ENCODE peak calls at places on chromosomes 13 and 19, in ten cellular contexts. Q, J, U, D, P, S, O, M, T and Y are unnamed samples.

GRCh38 chr13:90760639-90761038 is 586.8 kb upstream of the MIR17HG start:
- DNase-seq in J (no peak), D (no peak), Q (no peak), M (no peak), P (no peak), T (no peak), U (no peak), O (no peak), S (no peak), Y (no peak)

GRCh38 chr13:79211377-79211776 is 194.7 kb downstream of the RBM26 start:
- DNase-seq in D (no peak), T (no peak), Q (no peak), U (no peak), S (no peak), J (no peak), P (no peak), M (no peak), O (no peak), Y (no peak)

GRCh38 chr19:282501-282900 is 8.7 kb downstream of the PLPP2 start:
- DNase-seq in S (no peak), O (no peak), U (no peak), M (peak), Q (no peak), J (no peak), P (no peak), T (no peak), D (no peak), Y (no peak)

GRCh38 chr19:3580156-3580955 is 4.9 kb upstream of the GIPC3 start:
- DNase-seq in M (no peak), T (no peak), J (no peak), D (no peak), U (no peak), S (no peak), Q (peak), P (no peak), O (no peak), Y (peak)

GRCh38 chr13:85367887-85368286 is 431.3 kb downstream of the SLITRK6 start:
- DNase-seq in T (no peak), U (no peak), O (no peak), Q (no peak), D (no peak), M (no peak), S (no peak), P (no peak), J (no peak), Y (no peak)

GRCh38 chr13:44815507-44816074 is 173.7 kb downstream of the NUFIP1 start:
- DNase-seq in P (no peak), T (peak), O (no peak), Q (peak), M (no peak), J (no peak), U (no peak), S (peak), D (no peak), Y (peak)

GRCh38 chr19:31783592-31783991 is 434.4 kb upstream of the TSHZ3 start:
- DNase-seq in U (no peak), T (no peak), O (no peak), J (no peak), D (no peak), P (no peak), S (no peak), M (no peak), Q (no peak), Y (no peak)

GRCh38 chr19:6490134-6490533 is 8.5 kb upstream of the DENND1C start:
- DNase-seq in Q (no peak), U (no peak), J (no peak), T (no peak), M (no peak), D (no peak), O (no peak), P (no peak), S (no peak), Y (no peak)

GRCh38 chr19:3653081-3653795 is 26.6 kb upstream of the CACTIN start:
- DNase-seq in J (no peak), P (no peak), D (no peak), M (no peak), U (no peak), O (no peak), Q (no peak), T (no peak), S (no peak), Y (no peak)

GRCh38 chr13:21071015-21071414 is 9.6 kb upstream of the LATS2 start:
- DNase-seq in T (no peak), U (no peak), O (no peak), M (no peak), P (no peak), J (no peak), S (no peak), Q (no peak), D (no peak), Y (no peak)

GRCh38 chr19:39546599-39546998 is 6.6 kb upstream of the EID2 start:
- DNase-seq in M (no peak), Q (no peak), O (no peak), U (no peak), P (no peak), D (no peak), T (peak), S (no peak), J (no peak), Y (no peak)

GRCh38 chr19:30696514-30696913 is 324.3 kb downstream of the ZNF536 start:
- DNase-seq in O (no peak), U (no peak), D (no peak), M (no peak), T (peak), S (no peak), Q (no peak), J (no peak), P (no peak), Y (peak)

GRCh38 chr19:38093154-38093553 is 130.9 kb downstream of the DPF1 start:
- DNase-seq in O (no peak), P (no peak), U (no peak), M (no peak), J (no peak), D (no peak), T (no peak), Q (no peak), S (no peak), Y (no peak)

GRCh38 chr19:38792250-38793111 is 3.5 kb downstream of the LGALS7B start:
- DNase-seq in M (no peak), S (peak), U (peak), J (no peak), P (peak), O (peak), D (peak), Q (peak), T (peak), Y (peak)

GRCh38 chr13:111418101-111418500 is 97.7 kb downstream of the TEX29 start:
- DNase-seq in D (no peak), U (no peak), S (no peak), J (no peak), O (no peak), M (no peak), P (no peak), T (no peak), Q (no peak), Y (no peak)

GRCh38 chr19:54266133-54266532 is 9.1 kb upstream of the LILRB5 start:
- DNase-seq in Q (peak), D (peak), M (no peak), T (peak), J (peak), O (peak), P (peak), S (peak), U (no peak), Y (peak)

GRCh38 chr13:30301827-30302226 is 5.5 kb downstream of the KATNAL1 start:
- DNase-seq in D (no peak), S (no peak), J (peak), O (no peak), Q (peak), T (no peak), P (no peak), U (no peak), M (no peak), Y (no peak)

GRCh38 chr13:26423634-26424033 is 133.8 kb upstream of the WASF3 start:
- DNase-seq in Q (no peak), J (no peak), M (no peak), S (no peak), D (no peak), O (no peak), P (no peak), T (no peak), U (no peak), Y (no peak)

GRCh38 chr13:108120332-108120731 is 95.0 kb downstream of the LIG4 start:
- DNase-seq in M (no peak), T (no peak), O (no peak), Q (no peak), P (no peak), J (no peak), D (no peak), U (no peak), S (no peak), Y (no peak)

GRCh38 chr19:15417699-15418098 is 1.1 kb downstream of the AKAP8L start:
- DNase-seq in D (no peak), Q (peak), O (no peak), P (no peak), S (no peak), J (peak), M (peak), T (no peak), U (no peak), Y (no peak)

GRCh38 chr19:32658527-32658926 is 16.5 kb downstream of the ANKRD27 start:
- DNase-seq in S (no peak), J (no peak), O (no peak), Q (no peak), M (no peak), U (no peak), D (no peak), T (no peak), P (no peak), Y (no peak)

GRCh38 chr19:51293571-51294210 is 17.8 kb upstream of the IGLON5 start:
- DNase-seq in P (no peak), T (no peak), M (no peak), J (no peak), O (no peak), S (no peak), D (no peak), U (no peak), Q (no peak), Y (no peak)

GRCh38 chr13:55517312-55517711 is 1623.4 kb upstream of the PRR20A start:
- DNase-seq in J (no peak), O (no peak), P (no peak), D (no peak), U (no peak), M (no peak), Q (no peak), S (no peak), T (peak), Y (no peak)

GRCh38 chr13:47256618-47257017 is 359.8 kb upstream of the HTR2A start:
- DNase-seq in Q (peak), P (no peak), S (no peak), D (no peak), U (no peak), M (no peak), T (no peak), J (no peak), O (no peak), Y (no peak)